ENCODE peak calls at places on chromosomes 16 and 17, in seven cellular contexts. J, P, D, K, V, A and U are unnamed samples.

GRCh38 chr16:23345237-23345636 is 43.1 kb downstream of the SCNN1B start:
- DNase-seq in J (no peak), P (no peak), D (no peak), K (no peak), V (no peak), A (no peak), U (no peak)

GRCh38 chr17:63494300-63494928 is 17.6 kb downstream of the ACE start:
- DNase-seq in J (peak; percentile 47), P (no peak), D (no peak), K (no peak), V (no peak), A (no peak), U (no peak)

GRCh38 chr17:42248351-42249179 is 27.6 kb downstream of the STAT5B start:
- DNase-seq in J (peak; percentile 93), P (peak; percentile 87), D (peak; percentile 57), K (peak; percentile 90), V (peak; percentile 89), A (peak; percentile 94), U (peak; percentile 80)

GRCh38 chr17:64641499-64641898 is 20.6 kb downstream of the SMURF2 start:
- DNase-seq in J (peak; percentile 91), P (peak; percentile 85), D (no peak), K (no peak), V (peak; percentile 39), A (peak; percentile 51), U (no peak)

GRCh38 chr16:10037771-10038170 is 144.5 kb downstream of the GRIN2A start:
- DNase-seq in J (no peak), P (peak; percentile 15), D (no peak), K (no peak), V (no peak), A (no peak), U (no peak)

GRCh38 chr17:83176272-83176955 is 97.0 kb downstream of the METRNL start:
- DNase-seq in J (no peak), P (no peak), D (peak; percentile 47), K (no peak), V (no peak), A (no peak), U (no peak)

GRCh38 chr17:64382184-64382583 is 8.5 kb downstream of the PECAM1 start:
- DNase-seq in J (no peak), P (no peak), D (no peak), K (no peak), V (no peak), A (no peak), U (no peak)

GRCh38 chr17:63998721-63999679 is 849 bp downstream of the PRR29 start:
- DNase-seq in J (no peak), P (no peak), D (peak; percentile 49), K (no peak), V (no peak), A (no peak), U (no peak)

GRCh38 chr17:79006001-79006400 is 3.6 kb downstream of the CANT1 start:
- DNase-seq in J (no peak), P (no peak), D (peak; percentile 17), K (no peak), V (no peak), A (peak; percentile 11), U (no peak)

GRCh38 chr17:39264119-39264518 is 38.4 kb upstream of the STAC2 start:
- DNase-seq in J (no peak), P (no peak), D (no peak), K (peak; percentile 53), V (no peak), A (peak; percentile 38), U (no peak)

GRCh38 chr17:45096141-45096540 is 35.0 kb downstream of the NMT1 start:
- DNase-seq in J (peak; percentile 39), P (peak; percentile 29), D (no peak), K (no peak), V (no peak), A (peak; percentile 52), U (no peak)

GRCh38 chr16:78446486-78446885 is 347.0 kb downstream of the WWOX start:
- DNase-seq in J (no peak), P (no peak), D (no peak), K (no peak), V (no peak), A (no peak), U (no peak)

GRCh38 chr17:57534863-57535651 is 210.0 kb downstream of the CCDC182 start:
- DNase-seq in J (no peak), P (no peak), D (peak; percentile 66), K (no peak), V (peak; percentile 36), A (peak; percentile 89), U (no peak)

GRCh38 chr17:50027639-50028206 is 28.2 kb upstream of the ITGA3 start:
- DNase-seq in J (peak; percentile 96), P (peak; percentile 91), D (peak; percentile 60), K (peak; percentile 48), V (peak; percentile 65), A (peak; percentile 95), U (no peak)

GRCh38 chr17:79691931-79692330 is 38.8 kb upstream of the ENPP7 start:
- DNase-seq in J (no peak), P (no peak), D (no peak), K (peak; percentile 21), V (no peak), A (no peak), U (peak; percentile 43)

GRCh38 chr16:28208824-28209223 is 2.9 kb downstream of the XPO6 start:
- DNase-seq in J (no peak), P (no peak), D (no peak), K (no peak), V (no peak), A (no peak), U (no peak)

GRCh38 chr16:12833939-12834338 is 30.3 kb upstream of the CPPED1 start:
- DNase-seq in J (no peak), P (no peak), D (no peak), K (no peak), V (no peak), A (peak; percentile 39), U (no peak)

GRCh38 chr16:56364865-56365264 is 60.5 kb downstream of the AMFR start:
- DNase-seq in J (no peak), P (no peak), D (no peak), K (no peak), V (no peak), A (no peak), U (no peak)

DNA sequence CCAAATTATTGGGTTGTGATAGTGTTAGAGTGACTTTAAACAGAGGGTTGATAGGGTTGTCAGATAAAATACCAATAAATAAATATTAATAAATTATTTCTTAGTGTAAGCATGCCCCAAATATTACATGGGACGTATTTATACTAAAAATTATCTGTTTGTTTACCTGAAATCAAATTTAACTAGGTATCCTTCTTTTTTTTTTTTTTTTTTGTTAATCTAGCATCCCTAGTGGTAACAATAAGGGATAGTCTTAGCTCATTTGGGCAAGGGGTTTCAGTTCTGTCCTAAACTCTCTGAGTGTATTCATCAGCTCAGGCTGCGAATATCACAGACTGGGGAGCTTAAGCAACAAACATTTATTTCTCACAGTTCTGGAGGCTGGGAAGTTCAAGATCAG is 1.3 kb downstream of the CLEC19A start:
- DNase-seq in J (no peak), P (no peak), D (no peak), K (no peak), V (no peak), A (no peak), U (no peak)
- TF ChIP-seq CTCF in J (no peak), P (no peak), D (no peak), K (no peak), V (no peak), A (no peak), U (no peak)

GRCh38 chr17:74212913-74213791 is at the start of gene TTYH2:
- DNase-seq in J (peak; percentile 82), P (peak; percentile 82), D (peak; percentile 82), K (peak; percentile 94), V (peak; percentile 93), A (peak; percentile 93), U (peak; percentile 78)
- TF ChIP-seq CTCF in J (peak; percentile 27), P (peak; percentile 57), D (peak; percentile 31), K (peak; percentile 36), V (peak; percentile 31), A (no peak), U (peak; percentile 50)

DNA sequence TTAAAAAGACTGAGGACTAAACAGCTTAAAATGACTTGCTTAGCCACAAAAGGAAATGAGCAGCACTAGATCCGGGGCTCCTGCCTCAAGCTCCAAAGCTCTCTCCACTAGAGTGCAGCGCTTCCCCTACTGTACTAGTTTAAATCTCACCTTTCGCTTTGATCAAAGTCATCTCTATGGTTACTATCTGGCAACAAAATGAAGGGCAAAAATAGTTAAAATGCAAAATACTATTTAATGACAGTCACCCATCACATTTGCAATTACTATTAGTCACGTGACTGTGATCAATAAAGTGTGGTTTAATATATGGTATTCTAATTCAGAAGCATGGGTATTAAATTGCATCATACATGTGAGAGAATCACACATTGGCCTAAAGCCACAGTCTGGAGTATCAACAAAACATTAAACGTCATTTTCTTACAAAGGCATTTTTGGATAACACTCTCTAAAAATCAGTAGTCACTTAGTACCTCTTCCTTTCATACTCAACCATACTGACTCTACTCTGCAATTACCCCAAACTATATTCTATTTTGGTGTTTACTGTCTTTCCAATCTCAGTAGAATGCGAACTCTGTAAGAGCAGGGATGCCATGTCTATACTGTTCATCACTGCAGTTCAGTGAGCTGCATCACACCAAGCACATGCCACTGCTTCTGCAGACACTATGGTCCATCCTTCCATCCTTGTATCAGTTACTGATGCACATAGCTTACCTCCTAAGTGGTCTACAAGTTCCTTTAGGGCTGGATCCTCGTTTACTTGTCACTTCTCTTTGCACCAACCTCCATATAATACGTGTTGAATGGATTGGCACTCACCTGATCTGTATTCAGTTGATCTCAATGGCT is 6.2 kb downstream of the PSMD12 start:
- DNase-seq in J (peak; percentile 45), P (no peak), D (no peak), K (no peak), V (no peak), A (no peak), U (no peak)
- TF ChIP-seq CTCF in J (peak; percentile 24), P (peak; percentile 64), D (no peak), K (peak; percentile 28), V (no peak), A (no peak), U (no peak)

GRCh38 chr16:2478273-2478672 is 3.3 kb downstream of the TBC1D24 start:
- DNase-seq in J (no peak), P (no peak), D (no peak), K (no peak), V (no peak), A (no peak), U (no peak)

GRCh38 chr16:2475413-2476344 is 752 bp downstream of the TBC1D24 start:
- DNase-seq in J (no peak), P (no peak), D (no peak), K (no peak), V (peak; percentile 67), A (no peak), U (no peak)

GRCh38 chr16:2476345-2476720 is 1.4 kb downstream of the TBC1D24 start:
- DNase-seq in J (no peak), P (no peak), D (no peak), K (no peak), V (no peak), A (no peak), U (no peak)

GRCh38 chr16:2476741-2477140 is 1.8 kb downstream of the TBC1D24 start:
- DNase-seq in J (no peak), P (no peak), D (no peak), K (no peak), V (peak; percentile 61), A (no peak), U (no peak)

DNA sequence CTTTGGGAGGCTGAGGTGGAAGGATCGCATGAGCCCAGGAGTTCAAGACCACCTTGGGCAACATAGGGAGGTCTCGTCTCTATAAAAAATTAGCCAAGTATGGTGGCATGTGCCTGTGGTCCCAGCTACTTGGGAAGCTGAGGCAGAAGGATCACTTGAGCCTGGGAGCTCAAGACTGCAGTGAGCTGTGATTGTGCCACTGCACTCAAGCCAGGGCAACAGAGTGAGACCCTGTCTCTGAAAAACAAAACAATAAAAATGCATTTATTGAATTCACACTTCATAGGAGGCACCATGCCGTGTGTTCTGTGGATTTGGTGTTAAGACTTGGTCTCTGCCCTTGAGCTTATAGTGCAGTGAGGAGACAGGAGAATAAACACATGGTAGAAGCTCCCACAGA is 2.4 kb downstream of the TBC1D24 start:
- DNase-seq in J (no peak), P (no peak), D (no peak), K (no peak), V (no peak), A (no peak), U (no peak)
- TF ChIP-seq CTCF in J (no peak), P (no peak), D (no peak), K (no peak), V (no peak), A (no peak), U (no peak)